ENCODE peak calls at places on chromosomes 4 and X, in five cellular contexts. G is EH, E is mammary epithelial cell, K is GM03348, F is gastrocnemius medialis. Z is an unnamed sample.
A peak's percentile ranks its signal among the peaks of the same experiment; 100 is the strongest.

GRCh38 chr4:79442422-79442821 is 34.4 kb upstream of the GK2 start:
- DNase-seq in G (no peak), E (no peak), K (no peak), F (no peak), Z (no peak)

GRCh38 chr4:155666701-155667537 is at the start of gene GUCY1A1:
- DNase-seq in G (peak; percentile 17), E (peak; percentile 32), K (peak; percentile 8), F (peak; percentile 12), Z (peak; percentile 64)

GRCh38 chrX:135384161-135384836 is 37.4 kb upstream of the SMIM10L2A start:
- DNase-seq in G (no peak), E (peak; percentile 23), K (no peak), F (no peak), Z (no peak)

GRCh38 chrX:149830192-149830873 is 48.6 kb downstream of the MAGEA9 start:
- DNase-seq in G (peak; percentile 22), E (peak; percentile 42), K (peak; percentile 33), F (no peak), Z (peak; percentile 61)

GRCh38 chrX:11789809-11790208 is 31.8 kb downstream of the MSL3 start:
- DNase-seq in G (no peak), E (no peak), K (no peak), F (no peak), Z (no peak)

GRCh38 chr4:37953620-37954325 is 6.4 kb upstream of the PTTG2 start:
- DNase-seq in G (peak; percentile 90), E (no peak), K (no peak), F (no peak), Z (no peak)

GRCh38 chr4:152903658-152904057 is 32.5 kb upstream of the FHDC1 start:
- DNase-seq in G (no peak), E (no peak), K (no peak), F (no peak), Z (no peak)

GRCh38 chr4:85423414-85423813 is 51.5 kb upstream of the ARHGAP24 start:
- DNase-seq in G (no peak), E (peak; percentile 54), K (peak; percentile 19), F (no peak), Z (peak; percentile 79)

GRCh38 chrX:110732274-110732673 is 63.3 kb downstream of the CHRDL1 start:
- DNase-seq in G (no peak), E (no peak), K (no peak), F (no peak), Z (no peak)

GRCh38 chr4:28948501-28948900 is 1771.7 kb upstream of the PCDH7 start:
- DNase-seq in G (no peak), E (no peak), K (peak; percentile 5), F (no peak), Z (no peak)

GRCh38 chrX:127459784-127460183 is 592.4 kb downstream of the ACTRT1 start:
- DNase-seq in G (no peak), E (no peak), K (no peak), F (no peak), Z (no peak)

GRCh38 chrX:48897157-48897620 is 379 bp downstream of the TIMM17B start:
- DNase-seq in G (peak; percentile 75), E (peak; percentile 77), K (peak; percentile 67), F (peak; percentile 77), Z (peak; percentile 82)

GRCh38 chr4:42397256-42397634 is at the start of gene SHISA3:
- DNase-seq in G (no peak), E (no peak), K (peak; percentile 21), F (no peak), Z (peak; percentile 41)